ENCODE peak calls at places on chromosomes 7 and 10, in nine cellular contexts. B, W, A, I, H, Q, N, J and C are unnamed samples.

GRCh38 chr7:92976931-92977330 is 140.6 kb upstream of the CDK6 start:
- DNase-seq in Q (no peak), W (no peak), I (no peak), N (no peak), B (peak), A (no peak), H (no peak), J (no peak), C (no peak)

GRCh38 chr7:17185690-17186070 is 112.8 kb upstream of the AHR start:
- DNase-seq in I (peak), H (no peak), N (no peak), W (no peak), A (no peak), J (no peak), Q (no peak), B (peak), C (no peak)

GRCh38 chr7:133853706-133854276 is 273.3 kb upstream of the LRGUK start:
- DNase-seq in W (peak), B (peak), I (peak), J (no peak), A (no peak), H (no peak), Q (peak), N (peak), C (no peak)

GRCh38 chr7:45594780-45595535 is 20.8 kb downstream of the ADCY1 start:
- DNase-seq in J (no peak), H (no peak), B (no peak), Q (no peak), I (no peak), W (peak), N (no peak), A (no peak), C (no peak)

GRCh38 chr10:35083242-35083641 is 6.9 kb downstream of the CUL2 start:
- DNase-seq in H (no peak), I (no peak), W (no peak), Q (no peak), J (no peak), N (no peak), B (no peak), A (no peak), C (no peak)

GRCh38 chr7:80018941-80019808 is 115.5 kb upstream of the GNAI1 start:
- DNase-seq in H (peak), J (peak), A (no peak), Q (peak), W (peak), N (peak), I (peak), B (peak), C (peak)

GRCh38 chr7:126790763-126791162 is 462.0 kb downstream of the GRM8 start:
- DNase-seq in I (no peak), H (no peak), J (no peak), B (no peak), Q (no peak), W (no peak), A (no peak), N (no peak), C (no peak)

GRCh38 chr7:138188290-138188858 is 112.1 kb downstream of the AKR1D1 start:
- DNase-seq in A (no peak), H (no peak), B (no peak), N (no peak), W (no peak), I (no peak), Q (no peak), J (no peak), C (no peak)

GRCh38 chr7:150927954-150928340 is 50.2 kb downstream of the KCNH2 start:
- DNase-seq in J (no peak), B (peak), Q (no peak), H (no peak), I (no peak), A (no peak), N (no peak), W (no peak), C (no peak)

GRCh38 chr7:87934699-87935372 is 785 bp downstream of the ADAM22 start:
- DNase-seq in Q (no peak), I (no peak), J (no peak), W (no peak), B (peak), N (peak), A (no peak), H (peak), C (peak)

GRCh38 chr10:451021-451471 is 238.4 kb downstream of the DIP2C start:
- DNase-seq in I (no peak), J (peak), B (no peak), Q (no peak), H (peak), W (peak), A (peak), N (no peak), C (no peak)

GRCh38 chr7:4745971-4746919 is 29.2 kb upstream of the AP5Z1 start:
- DNase-seq in J (no peak), Q (no peak), I (peak), W (peak), B (peak), N (no peak), H (no peak), A (no peak), C (no peak)

GRCh38 chr7:97145068-97145467 is 27.6 kb downstream of the SDHAF3 start:
- DNase-seq in A (no peak), B (peak), I (no peak), N (no peak), Q (no peak), H (no peak), W (no peak), J (no peak), C (no peak)

GRCh38 chr7:111903797-111904196 is 302.4 kb downstream of the DOCK4 start:
- DNase-seq in H (no peak), N (no peak), A (no peak), B (no peak), J (no peak), Q (no peak), I (no peak), W (no peak), C (no peak)

GRCh38 chr7:94923412-94923811 is 16.0 kb downstream of the PPP1R9A start:
- DNase-seq in B (no peak), Q (no peak), H (no peak), I (no peak), N (no peak), J (no peak), A (no peak), W (no peak), C (no peak)

GRCh38 chr7:34078864-34079263 is 173.5 kb downstream of the BMPER start:
- DNase-seq in N (no peak), B (no peak), Q (no peak), W (no peak), H (no peak), A (no peak), I (no peak), J (no peak), C (no peak)

GRCh38 chr7:139482662-139483466 is 609 bp downstream of the KLRG2 start:
- DNase-seq in W (no peak), I (no peak), J (no peak), A (no peak), B (peak), N (peak), Q (no peak), H (peak), C (no peak)

GRCh38 chr7:119868387-119868786 is 404.6 kb upstream of the KCND2 start:
- DNase-seq in J (no peak), H (no peak), I (no peak), A (no peak), N (no peak), B (no peak), Q (no peak), W (no peak), C (no peak)

GRCh38 chr10:119489572-119490326 is 52.8 kb downstream of the RGS10 start:
- DNase-seq in A (no peak), B (peak), H (peak), Q (no peak), N (peak), W (peak), I (peak), J (peak), C (no peak)

GRCh38 chr10:73910401-73910763 is 550 bp upstream of the PLAU start:
- DNase-seq in B (no peak), N (no peak), J (no peak), W (no peak), A (no peak), I (no peak), H (no peak), Q (no peak), C (no peak)

GRCh38 chr7:30390872-30391646 is 87.5 kb downstream of the NOD1 start:
- DNase-seq in W (no peak), H (no peak), N (no peak), J (no peak), A (no peak), B (peak), Q (no peak), I (no peak), C (no peak)

GRCh38 chr10:110918633-110919348 is at the start of gene BBIP1:
- DNase-seq in Q (peak), A (peak), B (peak), J (peak), I (peak), N (peak), W (no peak), H (peak), C (no peak)

GRCh38 chr10:53536322-53536721 is 763.7 kb upstream of the MBL2 start:
- DNase-seq in Q (no peak), A (no peak), N (no peak), I (no peak), J (no peak), W (no peak), H (no peak), B (no peak), C (no peak)

GRCh38 chr7:55280031-55280454 is 85.1 kb upstream of the LANCL2 start:
- DNase-seq in Q (peak), I (peak), N (peak), W (peak), J (peak), B (peak), A (no peak), H (peak), C (no peak)

GRCh38 chr7:149458235-149458634 is 2.6 kb downstream of the ZNF777 start:
- DNase-seq in W (no peak), N (no peak), A (no peak), H (no peak), I (no peak), B (peak), J (no peak), Q (no peak), C (no peak)

GRCh38 chr10:120705306-120705705 is 145.9 kb upstream of the WDR11 start:
- DNase-seq in N (no peak), J (no peak), Q (no peak), B (no peak), W (no peak), A (no peak), H (no peak), I (no peak), C (no peak)

GRCh38 chr10:10734356-10735064 is 283.2 kb upstream of the CELF2 start:
- DNase-seq in Q (no peak), I (no peak), N (no peak), B (no peak), J (no peak), H (no peak), W (no peak), A (no peak), C (no peak)

GRCh38 chr10:93071674-93072224 is 1.9 kb upstream of the CYP26A1 start:
- DNase-seq in N (no peak), H (no peak), I (no peak), J (no peak), W (no peak), B (peak), A (peak), Q (no peak), C (no peak)

GRCh38 chr10:105138287-105138854 is 497.3 kb downstream of the SORCS3 start:
- DNase-seq in I (no peak), N (no peak), H (no peak), W (no peak), A (no peak), B (no peak), J (no peak), Q (no peak), C (peak)

GRCh38 chr7:66668677-66669076 is 40.0 kb downstream of the KCTD7 start:
- DNase-seq in J (no peak), A (peak), W (no peak), Q (no peak), B (no peak), N (no peak), I (no peak), H (no peak), C (no peak)

GRCh38 chr10:10665750-10666149 is 351.9 kb upstream of the CELF2 start:
- DNase-seq in I (no peak), J (no peak), W (no peak), Q (no peak), H (no peak), N (no peak), B (no peak), A (no peak), C (no peak)

GRCh38 chr7:26630941-26631580 is 233.3 kb downstream of the SKAP2 start:
- DNase-seq in W (no peak), Q (no peak), I (no peak), J (no peak), B (no peak), N (no peak), H (no peak), A (peak), C (no peak)